ENCODE peak calls at places on chromosomes 1 and 21, in seven cellular contexts. L is sigmoid colon, Y is GM12891, P is spleen, O is GM23338, H is transverse colon, A is GM12878. E is an unnamed sample.

GRCh38 chr1:108527837-108528236 is 32.1 kb upstream of the EEIG2 start:
- DNase-seq in L (no peak), Y (no peak), P (no peak), O (no peak), H (no peak), A (no peak), E (no peak)

GRCh38 chr21:17793675-17794123 is 25.5 kb downstream of the C21orf91 start:
- DNase-seq in L (no peak), Y (no peak), P (no peak), O (no peak), H (no peak), A (no peak), E (no peak)

GRCh38 chr21:38819719-38820147 is 14.0 kb downstream of the ETS2 start:
- DNase-seq in L (no peak), Y (no peak), P (no peak), O (no peak), H (peak), A (no peak), E (peak)

GRCh38 chr21:32834825-32835224 is 63.3 kb upstream of the PAXBP1 start:
- DNase-seq in L (no peak), Y (no peak), P (no peak), O (peak), H (no peak), A (no peak), E (no peak)

GRCh38 chr1:72918939-72919338 is 636.6 kb upstream of the NEGR1 start:
- DNase-seq in L (no peak), Y (no peak), P (no peak), O (no peak), H (no peak), A (no peak), E (no peak)

GRCh38 chr1:212256404-212256803 is 28.8 kb upstream of the PPP2R5A start:
- DNase-seq in L (no peak), Y (no peak), P (peak), O (no peak), H (no peak), A (no peak), E (no peak)

GRCh38 chr1:226985839-226986463 is 45.9 kb downstream of the COQ8A start:
- DNase-seq in L (peak), Y (no peak), P (peak), O (no peak), H (no peak), A (no peak), E (no peak)

GRCh38 chr21:46322351-46323226 is 1.1 kb downstream of the C21orf58 start:
- DNase-seq in L (no peak), Y (no peak), P (peak), O (peak), H (no peak), A (no peak), E (no peak)

GRCh38 chr21:25944672-25945213 is 210.0 kb downstream of the GABPA start:
- DNase-seq in L (no peak), Y (no peak), P (no peak), O (no peak), H (no peak), A (no peak), E (no peak)

GRCh38 chr1:44862829-44863406 is 19.9 kb upstream of the PTCH2 start:
- DNase-seq in L (no peak), Y (no peak), P (no peak), O (no peak), H (no peak), A (no peak), E (no peak)

GRCh38 chr1:93395195-93395594 is 49.5 kb downstream of the DR1 start:
- DNase-seq in L (no peak), Y (no peak), P (no peak), O (no peak), H (no peak), A (no peak), E (no peak)

GRCh38 chr1:101474039-101474665 is 237.3 kb downstream of the S1PR1 start:
- DNase-seq in L (no peak), Y (no peak), P (no peak), O (peak), H (no peak), A (no peak), E (no peak)

GRCh38 chr21:31243611-31244010 is 100.5 kb downstream of the TIAM1 start:
- DNase-seq in L (no peak), Y (no peak), P (no peak), O (no peak), H (no peak), A (no peak), E (no peak)

GRCh38 chr1:45802343-45803298 is 791 bp upstream of the MAST2 start:
- DNase-seq in L (peak), Y (peak), P (no peak), O (peak), H (peak), A (no peak), E (peak)

GRCh38 chr1:42214447-42214871 is 49.9 kb upstream of the GUCA2A start:
- DNase-seq in L (no peak), Y (no peak), P (no peak), O (no peak), H (peak), A (no peak), E (peak)

DNA sequence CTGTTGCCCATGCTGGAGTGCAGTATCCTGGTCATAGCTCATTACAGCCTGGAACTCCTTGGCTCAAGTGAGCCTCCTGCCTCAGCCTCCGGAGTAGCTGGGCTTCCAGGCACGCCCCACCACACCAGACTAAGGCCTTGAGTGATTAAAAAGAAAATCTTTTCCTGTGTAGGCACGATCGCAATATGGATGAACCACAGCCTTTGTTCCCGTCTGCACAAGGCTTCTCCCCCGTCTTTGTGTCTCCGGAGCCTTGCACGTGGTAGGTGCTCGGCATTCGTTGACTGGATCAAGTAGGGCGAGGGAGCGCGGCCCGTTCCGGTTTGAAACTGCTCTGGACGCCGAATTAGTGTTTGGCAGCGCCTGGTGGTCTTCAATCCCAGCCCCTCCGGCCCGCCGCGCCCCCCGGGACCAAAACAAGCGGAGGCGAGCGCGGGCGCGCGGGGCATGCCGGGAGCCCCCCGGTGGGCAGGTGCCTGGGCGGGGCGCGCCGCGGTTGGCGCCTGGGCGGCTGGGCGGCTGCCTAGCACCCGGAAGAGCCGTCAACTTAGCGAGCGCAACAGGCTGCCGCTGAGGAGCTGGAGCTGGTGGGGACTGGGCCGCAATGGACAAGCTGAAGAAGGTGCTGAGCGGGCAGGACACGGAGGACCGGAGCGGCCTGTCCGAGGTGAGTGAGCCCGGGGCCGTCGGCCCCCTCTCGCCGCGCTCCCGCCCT is at the start of gene SFT2D2:
- DNase-seq in L (peak), Y (peak), P (peak), O (peak), H (peak), A (no peak), E (peak)
- TF ChIP-seq POLR2AphosphoS5 in L (peak), Y (peak), P (peak), O (peak), H (peak), A (peak), E (peak)

GRCh38 chr1:39214021-39214713 is 9.7 kb downstream of the MACF1 start:
- DNase-seq in L (no peak), Y (no peak), P (no peak), O (peak), H (no peak), A (no peak), E (no peak)
- TF ChIP-seq POLR2AphosphoS5 in L (no peak), Y (no peak), P (no peak), O (no peak), H (no peak), A (no peak), E (no peak)

GRCh38 chr1:2539312-2539907 is 9.3 kb upstream of the HES5 start:
- DNase-seq in L (no peak), Y (no peak), P (no peak), O (peak), H (no peak), A (no peak), E (no peak)
- TF ChIP-seq POLR2AphosphoS5 in L (no peak), Y (no peak), P (no peak), O (no peak), H (no peak), A (no peak), E (no peak)

GRCh38 chr1:8014381-8014988 is 11.6 kb downstream of the ERRFI1 start:
- DNase-seq in L (no peak), Y (no peak), P (no peak), O (no peak), H (no peak), A (no peak), E (no peak)
- TF ChIP-seq POLR2AphosphoS5 in L (no peak), Y (no peak), P (no peak), O (no peak), H (no peak), A (no peak), E (no peak)

DNA sequence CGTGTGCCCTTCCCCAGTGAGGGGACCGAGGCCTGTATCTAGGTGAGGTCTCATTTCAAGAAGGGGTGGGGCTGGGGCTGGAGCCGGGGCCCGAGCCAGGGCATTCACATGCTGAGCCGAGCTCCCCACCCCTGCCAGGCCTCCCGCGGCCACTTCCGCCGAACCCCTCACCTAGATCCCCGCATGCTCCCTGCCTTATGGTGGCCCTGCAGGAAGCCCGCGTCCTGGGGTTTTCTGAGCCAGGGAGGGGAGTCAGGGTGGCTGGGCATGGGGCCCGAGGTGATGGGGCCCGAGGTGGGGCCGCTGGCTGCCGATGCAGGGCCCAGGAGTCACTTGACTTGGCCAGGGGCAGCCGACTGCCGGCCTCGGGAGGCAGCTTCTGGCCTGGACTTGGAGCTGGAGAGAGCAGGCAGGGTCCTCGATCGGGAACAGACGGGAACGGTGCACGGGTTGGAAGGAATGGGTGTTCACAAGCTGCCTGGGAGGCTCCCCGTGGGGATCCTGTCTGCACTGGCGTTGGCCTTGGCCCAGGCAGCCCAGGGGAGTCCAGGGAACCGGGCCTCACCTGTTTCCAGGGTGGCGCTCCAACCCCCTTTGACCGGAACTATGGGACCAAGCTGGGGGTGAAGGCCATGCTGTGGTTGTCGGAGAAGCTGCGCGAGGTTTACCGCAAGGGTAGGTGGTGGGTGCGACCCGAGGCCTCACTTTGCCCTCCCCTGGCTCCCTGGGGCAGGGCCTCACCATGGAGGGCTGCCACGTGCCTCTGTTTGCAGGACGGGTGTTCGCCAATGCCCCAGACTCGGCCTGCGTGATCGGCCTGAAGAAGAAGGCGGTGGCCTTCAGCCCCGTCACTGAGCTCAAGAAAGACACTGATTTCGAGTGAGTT is 13.6 kb downstream of the CFAP410 start:
- DNase-seq in L (no peak), Y (no peak), P (no peak), O (no peak), H (no peak), A (no peak), E (no peak)
- TF ChIP-seq POLR2AphosphoS5 in L (no peak), Y (no peak), P (peak), O (no peak), H (no peak), A (no peak), E (no peak)

GRCh38 chr1:235989105-235989504 is 75.8 kb downstream of the NID1 start:
- DNase-seq in L (no peak), Y (no peak), P (no peak), O (no peak), H (no peak), A (no peak), E (no peak)
- TF ChIP-seq POLR2AphosphoS5 in L (no peak), Y (no peak), P (no peak), O (no peak), H (no peak), A (no peak), E (no peak)

GRCh38 chr1:1069061-1069710 is 4.9 kb downstream of the RNF223 start:
- DNase-seq in L (no peak), Y (peak), P (peak), O (peak), H (peak), A (peak), E (peak)
- TF ChIP-seq POLR2AphosphoS5 in L (no peak), Y (no peak), P (peak), O (no peak), H (peak), A (peak), E (peak)

DNA sequence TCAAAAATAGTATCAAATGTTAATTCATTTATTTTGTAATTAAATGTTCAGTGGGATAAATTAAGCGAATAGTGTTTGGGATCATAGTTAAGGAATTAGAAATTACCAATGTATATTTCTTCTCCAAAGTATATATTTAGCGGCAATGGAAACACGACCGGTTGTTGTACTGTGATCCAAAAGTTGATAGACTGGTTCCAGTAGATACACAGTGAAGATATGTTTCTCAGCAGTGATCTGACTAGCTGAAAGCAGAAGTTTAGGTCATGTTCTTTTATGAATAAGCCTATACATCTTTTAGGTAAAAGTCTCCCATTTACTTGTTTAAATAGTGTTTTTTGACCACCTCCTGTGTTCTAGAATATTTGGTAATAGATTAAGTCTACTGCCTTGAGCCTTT is 8.8 kb downstream of the USP16 start:
- DNase-seq in L (no peak), Y (no peak), P (no peak), O (no peak), H (no peak), A (no peak), E (no peak)
- TF ChIP-seq POLR2AphosphoS5 in L (no peak), Y (no peak), P (no peak), O (no peak), H (no peak), A (no peak), E (no peak)

GRCh38 chr1:175894543-175894942 is 151.1 kb upstream of the TNR start:
- DNase-seq in L (no peak), Y (no peak), P (no peak), O (no peak), H (no peak), A (no peak), E (no peak)
- TF ChIP-seq POLR2AphosphoS5 in L (no peak), Y (no peak), P (no peak), O (no peak), H (no peak), A (no peak), E (no peak)

E was measured in stomach.